ENCODE peak calls at places on chromosomes 12 and 14, in four cellular contexts. D is NCI-H2171, W is HTR-8/SVneo, F is fibroblast of lung. A is an unnamed sample.

GRCh38 chr14:22131749-22132476 is 457.1 kb downstream of the DAD1 start:
- DNase-seq in D (no peak), W (no peak), F (no peak), A (no peak)

GRCh38 chr14:88384653-88385205 is 728 bp upstream of the SPATA7 start:
- DNase-seq in D (no peak), W (peak), F (no peak), A (no peak)

GRCh38 chr12:41967668-41968649 is 176.7 kb downstream of the GXYLT1 start:
- DNase-seq in D (peak), W (no peak), F (peak), A (no peak)

GRCh38 chr12:29534935-29535334 is 37.4 kb upstream of the OVCH1 start:
- DNase-seq in D (no peak), W (no peak), F (no peak), A (no peak)

GRCh38 chr12:96879301-96879700 is 27.8 kb upstream of the NEDD1 start:
- DNase-seq in D (no peak), W (no peak), F (peak), A (no peak)

GRCh38 chr14:75273272-75274044 is 5.2 kb upstream of the FOS start:
- DNase-seq in D (no peak), W (no peak), F (peak), A (peak)

GRCh38 chr12:80189241-80189640 is 89.9 kb downstream of the OTOGL start:
- DNase-seq in D (no peak), W (no peak), F (peak), A (no peak)

GRCh38 chr12:14810953-14811483 is 3.0 kb downstream of the SMCO3 start:
- DNase-seq in D (no peak), W (no peak), F (peak), A (no peak)

GRCh38 chr12:53737951-53738833 is 10.9 kb upstream of the CALCOCO1 start:
- DNase-seq in D (peak), W (no peak), F (no peak), A (no peak)

GRCh38 chr12:4156317-4156716 is 117.2 kb upstream of the CCND2 start:
- DNase-seq in D (no peak), W (no peak), F (no peak), A (no peak)

GRCh38 chr12:132071001-132071810 is 72.9 kb downstream of the DDX51 start:
- DNase-seq in D (no peak), W (no peak), F (no peak), A (no peak)

GRCh38 chr12:12704593-12705230 is 8.7 kb upstream of the GPR19 start:
- DNase-seq in D (peak), W (peak), F (peak), A (peak)

GRCh38 chr12:989751-990278 is 1.2 kb upstream of the ERC1 start:
- DNase-seq in D (peak), W (peak), F (peak), A (peak)

GRCh38 chr12:48903982-48904411 is 21.3 kb downstream of the FKBP11 start:
- DNase-seq in D (peak), W (peak), F (peak), A (peak)

GRCh38 chr14:64723691-64724577 is 19.7 kb downstream of the PLEKHG3 start:
- DNase-seq in D (no peak), W (no peak), F (peak), A (peak)

GRCh38 chr12:82682851-82683261 is 3.9 kb upstream of the TMTC2 start:
- DNase-seq in D (no peak), W (no peak), F (no peak), A (no peak)

GRCh38 chr12:68865399-68866154 is 57.6 kb downstream of the MDM2 start:
- DNase-seq in D (no peak), W (no peak), F (peak), A (no peak)

GRCh38 chr12:104535383-104535782 is 78.6 kb downstream of the CHST11 start:
- DNase-seq in D (no peak), W (no peak), F (peak), A (no peak)

GRCh38 chr14:92542766-92543554 is 29.4 kb downstream of the RIN3 start:
- DNase-seq in D (no peak), W (no peak), F (no peak), A (peak)

GRCh38 chr12:13375583-13376413 is 179.3 kb downstream of the EMP1 start:
- DNase-seq in D (no peak), W (no peak), F (no peak), A (no peak)

GRCh38 chr14:59150990-59151389 is 37.5 kb upstream of the DAAM1 start:
- DNase-seq in D (no peak), W (no peak), F (no peak), A (no peak)

GRCh38 chr14:65303185-65303901 is 109.2 kb upstream of the FUT8 start:
- DNase-seq in D (no peak), W (no peak), F (peak), A (no peak)

GRCh38 chr12:120252071-120252906 is 13.2 kb downstream of the PXN start:
- DNase-seq in D (no peak), W (no peak), F (no peak), A (no peak)

GRCh38 chr14:91545946-91546716 is 36.0 kb upstream of the PPP4R3A start:
- DNase-seq in D (peak), W (no peak), F (no peak), A (no peak)

GRCh38 chr12:94318178-94318577 is 141.5 kb downstream of the CEP83 start:
- DNase-seq in D (no peak), W (no peak), F (no peak), A (no peak)

GRCh38 chr12:32273712-32274111 is 125.6 kb upstream of the FGD4 start:
- DNase-seq in D (no peak), W (no peak), F (no peak), A (no peak)

GRCh38 chr12:124094188-124094587 is 121.2 kb downstream of the ZNF664 start:
- DNase-seq in D (no peak), W (no peak), F (no peak), A (no peak)

GRCh38 chr12:66881401-66881800 is 202.5 kb upstream of the GRIP1 start:
- DNase-seq in D (no peak), W (no peak), F (no peak), A (no peak)

GRCh38 chr12:89417246-89417977 is 65.1 kb upstream of the DUSP6 start:
- DNase-seq in D (no peak), W (no peak), F (peak), A (no peak)

GRCh38 chr14:90693413-90693812 is 122.8 kb downstream of the TTC7B start:
- DNase-seq in D (peak), W (no peak), F (no peak), A (no peak)